ENCODE peak calls at places on chromosomes 7 and 10, in six cellular contexts. N, B, F, X, E and A are unnamed samples. For H3K4me1, the result is how much of the 10 kb centered on the place peaks cover.

GRCh38 chr7:13560441-13560840 is 429.0 kb downstream of the ETV1 start:
- DNase-seq in N (no peak), B (no peak), F (no peak), X (no peak), E (peak), A (no peak)

GRCh38 chr7:88279323-88279722 is 27.4 kb downstream of the STEAP4 start:
- DNase-seq in N (no peak), B (no peak), F (no peak), X (no peak), E (no peak), A (no peak)

GRCh38 chr7:38306136-38306535 is 32.7 kb upstream of the TARP start:
- DNase-seq in N (no peak), B (no peak), F (no peak), X (no peak), E (no peak), A (no peak)

GRCh38 chr7:158534598-158534997 is 53.0 kb downstream of the PTPRN2 start:
- DNase-seq in N (no peak), B (no peak), F (no peak), X (no peak), E (no peak), A (no peak)

GRCh38 chr10:34187201-34187600 is 627.9 kb downstream of the PARD3 start:
- DNase-seq in N (no peak), B (no peak), F (no peak), X (no peak), E (no peak), A (no peak)

GRCh38 chr10:17348111-17349008 is 106.0 kb downstream of the ST8SIA6 start:
- DNase-seq in N (no peak), B (peak), F (no peak), X (no peak), E (peak), A (no peak)

GRCh38 chr10:114680557-114681117 is 22.6 kb upstream of the ABLIM1 start:
- DNase-seq in N (no peak), B (no peak), F (no peak), X (no peak), E (no peak), A (no peak)

GRCh38 chr10:5775705-5776104 is 37.5 kb downstream of the GDI2 start:
- DNase-seq in N (peak), B (no peak), F (peak), X (no peak), E (no peak), A (peak)

GRCh38 chr7:159099217-159099655 is 45.4 kb downstream of the VIPR2 start:
- DNase-seq in N (no peak), B (no peak), F (no peak), X (peak), E (no peak), A (no peak)

GRCh38 chr7:116329845-116330503 is 119.6 kb downstream of the TES start:
- DNase-seq in N (no peak), B (no peak), F (no peak), X (no peak), E (no peak), A (no peak)

GRCh38 chr7:116327135-116327534 is 116.8 kb downstream of the TES start:
- DNase-seq in N (no peak), B (no peak), F (no peak), X (no peak), E (no peak), A (no peak)

GRCh38 chr7:116325517-116325916 is 115.2 kb downstream of the TES start:
- DNase-seq in N (no peak), B (no peak), F (no peak), X (no peak), E (no peak), A (no peak)

GRCh38 chr7:116328161-116328560 is 117.8 kb downstream of the TES start:
- DNase-seq in N (no peak), B (no peak), F (no peak), X (no peak), E (no peak), A (no peak)

GRCh38 chr7:116327751-116328150 is 117.4 kb downstream of the TES start:
- DNase-seq in N (no peak), B (no peak), F (no peak), X (no peak), E (no peak), A (no peak)
- H3K4me1 ChIP-seq in N (under half), B (under half), F (under half), X (under half), E (under half), A (under half)

GRCh38 chr7:30906014-30906413 is 5.6 kb upstream of the AQP1 start:
- DNase-seq in N (no peak), B (peak), F (no peak), X (no peak), E (no peak), A (no peak)
- H3K27ac ChIP-seq in N (no peak), B (peak), F (no peak), X (no peak), E (no peak), A (no peak)

DNA sequence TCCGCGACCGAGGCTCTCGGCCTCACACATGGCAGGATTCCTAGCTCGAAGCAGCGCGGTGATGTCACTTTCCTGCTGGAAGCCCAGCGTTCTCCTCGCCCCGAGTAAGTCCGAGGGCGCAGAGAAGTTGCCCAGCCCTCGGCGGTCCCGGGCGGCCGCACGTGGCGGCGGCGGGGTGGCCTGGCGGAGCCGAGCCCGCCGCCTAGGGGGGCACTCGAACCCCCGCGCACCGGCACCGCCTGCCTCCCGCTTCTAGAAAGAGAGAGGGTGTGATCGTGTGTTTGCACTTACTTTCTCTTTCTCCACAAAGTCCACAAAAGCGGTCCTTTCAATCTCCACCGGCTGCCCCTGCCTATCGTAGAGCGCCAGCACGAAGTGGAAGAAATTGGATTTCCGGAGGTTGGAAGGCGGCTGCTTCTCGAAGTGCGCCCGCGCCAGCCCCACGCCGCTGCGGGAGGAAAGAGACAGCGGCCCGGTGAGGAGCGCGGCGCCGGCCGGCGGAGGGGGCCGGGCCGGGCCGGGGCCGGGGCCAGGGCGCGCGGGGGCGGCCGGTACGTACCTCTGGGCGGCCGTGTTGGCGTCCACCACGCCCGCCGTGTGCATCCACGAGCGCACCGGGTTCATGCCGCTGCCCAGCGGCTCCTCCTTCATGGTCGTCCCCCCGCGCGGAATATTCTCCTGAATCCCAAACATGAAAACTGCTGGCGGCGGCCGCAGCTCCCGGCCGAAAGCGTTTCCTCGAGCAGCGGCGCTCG is 821 bp downstream of the EBF3 start:
- DNase-seq in N (no peak), B (no peak), F (no peak), X (peak), E (no peak), A (no peak)
- H3K4me1 ChIP-seq in N (under half), B (half or more), F (under half), X (under half), E (under half), A (under half)

GRCh38 chr7:46772740-46773139 is 809.2 kb downstream of the TNS3 start:
- DNase-seq in N (no peak), B (no peak), F (no peak), X (no peak), E (no peak), A (no peak)

GRCh38 chr7:46775776-46776175 is 806.1 kb downstream of the TNS3 start:
- DNase-seq in N (no peak), B (no peak), F (no peak), X (no peak), E (no peak), A (no peak)

GRCh38 chr7:46774515-46774914 is 807.4 kb downstream of the TNS3 start:
- DNase-seq in N (no peak), B (no peak), F (no peak), X (no peak), E (no peak), A (no peak)

GRCh38 chr7:46775020-46775419 is 806.9 kb downstream of the TNS3 start:
- DNase-seq in N (no peak), B (no peak), F (no peak), X (no peak), E (no peak), A (no peak)

GRCh38 chr7:46776790-46777189 is 805.1 kb downstream of the TNS3 start:
- DNase-seq in N (no peak), B (no peak), F (peak), X (no peak), E (peak), A (no peak)
- H3K27ac ChIP-seq in N (no peak), B (no peak), F (no peak), X (no peak), E (no peak), A (no peak)

GRCh38 chr7:56115852-56116538 is at the start of gene NUPR2:
- DNase-seq in N (no peak), B (peak), F (no peak), X (no peak), E (peak), A (no peak)

GRCh38 chr7:56125831-56126230 is 9.6 kb upstream of the NUPR2 start:
- DNase-seq in N (no peak), B (no peak), F (no peak), X (no peak), E (no peak), A (no peak)

GRCh38 chr7:56124981-56125380 is 8.8 kb upstream of the NUPR2 start:
- DNase-seq in N (no peak), B (no peak), F (no peak), X (no peak), E (no peak), A (no peak)

GRCh38 chr7:56121440-56121839 is 5.2 kb upstream of the NUPR2 start:
- DNase-seq in N (no peak), B (no peak), F (no peak), X (no peak), E (no peak), A (no peak)
- H3K4me1 ChIP-seq in N (under half), B (under half), F (under half), X (under half), E (under half), A (under half)

GRCh38 chr10:8767616-8768015 is 713.1 kb downstream of the GATA3 start:
- DNase-seq in N (no peak), B (no peak), F (no peak), X (no peak), E (no peak), A (no peak)
- H3K27ac ChIP-seq in N (no peak), B (no peak), F (no peak), X (no peak), E (no peak), A (no peak)

DNA sequence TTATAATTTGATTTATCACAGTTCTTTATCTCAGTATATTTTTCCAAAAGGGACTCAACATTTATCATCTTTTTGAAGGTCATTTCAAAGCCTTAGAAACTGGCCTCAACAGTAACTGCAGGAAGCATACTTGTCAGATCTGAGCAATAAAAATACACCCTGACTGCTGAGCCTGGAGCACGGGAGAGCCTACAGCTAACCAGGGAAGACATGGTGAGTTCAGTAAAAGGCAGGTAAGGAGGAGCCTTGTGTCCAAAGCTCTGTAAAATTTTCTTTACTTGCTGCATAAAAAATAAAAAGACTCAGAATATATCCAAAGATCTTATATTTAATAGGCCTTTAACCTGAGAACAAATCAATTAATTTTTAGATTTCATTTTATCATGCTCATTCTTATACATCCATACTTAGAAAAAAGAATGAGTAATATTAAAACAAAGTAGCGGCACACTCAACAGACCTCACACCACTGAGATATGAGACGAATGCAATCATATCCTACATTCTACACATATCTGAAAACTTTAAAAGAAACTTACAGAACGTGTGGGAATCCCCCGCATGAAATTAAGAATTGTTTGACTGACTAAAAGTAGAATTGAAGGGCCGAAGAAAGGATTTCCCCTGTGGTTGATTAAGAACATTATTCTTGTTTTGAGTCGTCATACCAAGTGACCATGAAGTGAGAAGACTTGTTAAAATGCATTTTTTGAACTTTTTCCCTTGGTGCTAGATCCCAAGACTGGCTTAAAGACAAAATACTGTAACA is 296.4 kb upstream of the MKLN1 start:
- DNase-seq in N (no peak), B (no peak), F (no peak), X (no peak), E (no peak), A (no peak)
- H3K4me1 ChIP-seq in N (half or more), B (under half), F (under half), X (under half), E (under half), A (half or more)

GRCh38 chr10:86410542-86411124 is 44.0 kb upstream of the GRID1 start:
- DNase-seq in N (no peak), B (peak), F (no peak), X (no peak), E (no peak), A (no peak)
- H3K27ac ChIP-seq in N (no peak), B (peak), F (peak), X (no peak), E (no peak), A (no peak)

GRCh38 chr10:91242940-91243339 is 22.5 kb downstream of the PCGF5 start:
- DNase-seq in N (no peak), B (no peak), F (no peak), X (no peak), E (no peak), A (no peak)
- H3K4me1 ChIP-seq in N (under half), B (under half), F (under half), X (under half), E (under half), A (under half)

DNA sequence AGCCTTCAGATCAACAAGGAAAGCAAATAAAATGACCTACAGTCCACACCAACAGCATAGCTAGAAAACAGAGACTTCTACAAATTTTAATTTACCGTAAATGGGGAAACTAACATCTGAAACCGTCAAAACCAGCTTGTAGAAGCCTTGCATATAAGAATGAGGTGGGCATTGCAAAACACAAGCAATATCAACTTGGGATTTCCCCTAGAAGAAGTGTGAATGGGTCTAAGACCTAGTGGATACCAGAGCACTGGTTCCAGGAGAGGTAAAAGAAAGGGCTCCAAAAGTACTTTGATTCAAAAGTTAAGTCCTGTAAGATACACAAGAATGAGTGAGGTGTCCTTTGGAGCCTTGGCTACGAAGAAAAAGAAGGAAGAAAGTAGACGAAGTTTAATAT is 18.7 kb downstream of the RTKN2 start:
- DNase-seq in N (no peak), B (no peak), F (no peak), X (no peak), E (no peak), A (no peak)
- H3K27ac ChIP-seq in N (no peak), B (no peak), F (no peak), X (no peak), E (peak), A (no peak)